ENCODE peak calls at places on chromosome 22, in six cellular contexts. Z, T, I, U, C and R are unnamed samples.

GRCh38 chr22:25485626-25486545 is 78.6 kb upstream of the GRK3 start:
- DNase-seq in Z (no peak), T (no peak), I (no peak), U (no peak), C (no peak), R (peak; percentile 64)

GRCh38 chr22:42662114-42663021 is 13.2 kb upstream of the CYB5R3 start:
- DNase-seq in Z (peak; percentile 90), T (peak; percentile 85), I (peak; percentile 94), U (peak; percentile 95), C (peak; percentile 55), R (peak; percentile 86)

GRCh38 chr22:40423882-40424640 is 53.7 kb downstream of the SGSM3 start:
- DNase-seq in Z (no peak), T (no peak), I (no peak), U (peak; percentile 62), C (no peak), R (no peak)

GRCh38 chr22:42229455-42230149 is 40.9 kb downstream of the TCF20 start:
- DNase-seq in Z (no peak), T (no peak), I (no peak), U (no peak), C (peak; percentile 6), R (no peak)

GRCh38 chr22:45210577-45211431 is 29.9 kb downstream of the KIAA0930 start:
- DNase-seq in Z (no peak), T (peak; percentile 18), I (no peak), U (peak; percentile 44), C (no peak), R (no peak)

GRCh38 chr22:17792854-17793434 is 18.7 kb upstream of the BID start:
- DNase-seq in Z (no peak), T (no peak), I (no peak), U (no peak), C (no peak), R (no peak)

GRCh38 chr22:45268167-45268957 is 16.4 kb upstream of the UPK3A start:
- DNase-seq in Z (peak; percentile 36), T (peak; percentile 56), I (peak; percentile 62), U (peak; percentile 87), C (peak; percentile 14), R (peak; percentile 75)

GRCh38 chr22:42180349-42180842 is 49.8 kb upstream of the CYP2D6 start:
- DNase-seq in Z (no peak), T (no peak), I (peak; percentile 68), U (no peak), C (no peak), R (no peak)

GRCh38 chr22:47067331-47067890 is 305.0 kb downstream of the TBC1D22A start:
- DNase-seq in Z (peak; percentile 14), T (no peak), I (peak; percentile 21), U (peak; percentile 62), C (no peak), R (no peak)

GRCh38 chr22:32204211-32204855 is 540 bp downstream of the RFPL2 start:
- DNase-seq in Z (no peak), T (no peak), I (no peak), U (no peak), C (no peak), R (no peak)

GRCh38 chr22:41308544-41308947 is 7.2 kb downstream of the ZC3H7B start:
- DNase-seq in Z (no peak), T (peak; percentile 92), I (peak; percentile 91), U (no peak), C (no peak), R (no peak)

GRCh38 chr22:29799217-29799680 is 32.1 kb downstream of the UQCR10 start:
- DNase-seq in Z (peak; percentile 95), T (peak; percentile 87), I (peak; percentile 82), U (peak; percentile 90), C (peak; percentile 88), R (peak; percentile 95)
- H3K4me3 ChIP-seq in Z (no peak overlapping the region), T (no peak overlapping the region), I (no peak overlapping the region), U (no peak overlapping the region), C (no peak overlapping the region), R (no peak overlapping the region)

DNA sequence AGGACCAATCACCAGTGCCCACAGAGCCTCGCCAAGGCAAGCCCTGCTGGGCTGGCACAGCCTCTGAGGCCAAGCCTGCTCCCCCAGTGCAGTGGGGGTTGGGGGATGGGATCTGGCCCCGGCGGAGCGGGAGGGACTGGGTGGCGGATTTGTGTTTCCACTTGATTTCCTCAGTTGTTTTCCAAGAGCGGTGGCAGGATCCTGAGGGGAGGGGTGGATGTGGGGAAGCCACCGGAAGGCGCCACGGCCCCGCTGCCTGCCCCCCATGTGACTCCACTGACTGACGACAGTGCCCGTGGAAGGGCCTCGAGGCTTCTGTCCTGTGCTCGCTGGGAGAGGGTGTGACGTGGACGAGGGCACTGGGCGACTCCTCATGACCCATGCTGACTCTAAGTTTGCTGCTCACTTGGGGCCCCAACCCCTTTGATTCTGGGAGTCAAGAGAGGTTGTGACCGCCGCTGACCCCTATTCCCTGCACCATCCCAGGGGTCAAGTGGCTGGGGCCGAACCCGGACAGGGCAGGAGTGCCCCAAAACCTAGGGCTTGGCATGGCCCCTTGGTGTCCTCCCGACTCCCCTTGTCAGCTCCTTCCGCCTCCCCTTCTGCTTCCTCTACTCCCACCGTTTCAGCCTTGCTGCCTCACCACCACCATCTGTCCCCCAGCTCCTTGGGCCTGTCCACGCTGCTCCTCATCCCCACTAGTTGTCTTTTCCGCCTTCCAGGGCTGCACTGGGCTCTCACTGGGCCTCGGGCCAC is 23.5 kb upstream of the PICK1 start:
- DNase-seq in Z (no peak), T (no peak), I (no peak), U (no peak), C (no peak), R (no peak)
- TF ChIP-seq POLR2A in Z (no peak), T (no peak), I (no peak), U (no peak), C (no peak), R (no peak)

GRCh38 chr22:30884211-30885000 is 84.2 kb downstream of the MORC2 start:
- DNase-seq in Z (no peak), T (peak; percentile 12), I (no peak), U (peak; percentile 57), C (no peak), R (no peak)
- H3K4me3 ChIP-seq in Z (no peak overlapping the region), T (no peak overlapping the region), I (no peak overlapping the region), U (no peak overlapping the region), C (no peak overlapping the region), R (no peak overlapping the region)

DNA sequence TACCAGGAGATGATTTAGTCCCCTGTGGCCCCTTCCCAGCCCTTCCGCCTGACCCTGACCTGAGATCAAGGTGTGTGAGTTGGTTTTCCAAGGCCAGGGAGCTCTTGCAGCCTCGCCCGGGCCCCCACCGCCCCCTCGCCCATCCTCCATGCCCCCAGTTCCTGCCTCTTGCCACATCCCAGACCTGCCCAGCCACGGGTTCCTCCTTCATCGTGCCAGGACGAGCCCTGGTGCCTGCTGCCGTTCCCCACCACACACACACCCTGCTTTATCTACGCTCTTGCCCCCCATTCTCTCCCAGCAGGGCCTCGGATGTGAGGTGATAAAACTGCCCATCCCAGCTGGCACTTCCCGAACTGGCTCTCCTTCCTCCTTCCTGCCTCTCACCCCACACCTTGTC is 1.4 kb upstream of the LIF start:
- DNase-seq in Z (no peak), T (no peak), I (no peak), U (no peak), C (no peak), R (no peak)
- TF ChIP-seq POLR2A in Z (no peak), T (no peak), I (no peak), U (no peak), C (no peak), R (no peak)

DNA sequence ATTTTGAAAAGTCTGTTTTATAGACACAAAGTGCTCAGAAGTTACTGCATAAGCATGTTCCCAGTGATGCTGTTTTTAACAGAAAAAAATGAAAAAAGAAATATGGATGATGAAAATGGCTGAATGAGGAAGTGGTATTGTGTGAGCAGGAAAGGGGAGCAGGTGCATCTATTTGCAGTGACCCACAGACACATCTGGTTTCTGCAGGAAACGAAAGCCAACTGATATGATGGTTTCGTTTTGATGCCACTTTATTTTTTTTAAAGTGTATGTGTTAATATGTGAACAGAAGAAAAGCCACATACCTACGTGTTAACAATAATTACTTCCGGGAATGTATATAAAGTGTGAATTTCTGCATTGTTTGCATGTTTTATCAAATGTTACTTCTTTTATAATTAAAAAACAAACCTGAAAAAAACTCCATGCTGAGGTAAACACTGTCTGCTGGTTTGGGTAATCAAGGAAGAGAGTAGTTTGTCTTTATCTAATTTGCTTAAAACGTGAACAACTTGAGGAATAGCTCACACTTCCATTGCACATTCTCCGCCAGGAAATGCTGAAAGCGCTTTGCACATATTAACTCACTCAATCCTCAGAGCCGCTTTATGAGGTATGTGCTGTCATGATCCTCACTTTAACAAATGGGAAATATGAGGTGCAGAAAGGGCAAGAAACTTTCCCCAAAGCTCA is 1335.9 kb downstream of the TBC1D22A start:
- DNase-seq in Z (no peak), T (no peak), I (peak; percentile 55), U (no peak), C (no peak), R (no peak)
- H3K4me3 ChIP-seq in Z (no peak overlapping the region), T (no peak overlapping the region), I (no peak overlapping the region), U (no peak overlapping the region), C (no peak overlapping the region), R (no peak overlapping the region)

GRCh38 chr22:37747715-37748100 is 50.9 kb downstream of the TRIOBP start:
- DNase-seq in Z (no peak), T (no peak), I (no peak), U (no peak), C (peak; percentile 14), R (no peak)
- TF ChIP-seq POLR2A in Z (no peak), T (no peak), I (no peak), U (no peak), C (no peak), R (no peak)

GRCh38 chr22:20397498-20397897 is 3.5 kb downstream of the ZNF74 start:
- DNase-seq in Z (no peak), T (no peak), I (no peak), U (no peak), C (no peak), R (no peak)

GRCh38 chr22:20396639-20397038 is 2.7 kb downstream of the ZNF74 start:
- DNase-seq in Z (no peak), T (no peak), I (no peak), U (no peak), C (no peak), R (no peak)

GRCh38 chr22:20393705-20394476 is at the start of gene ZNF74:
- DNase-seq in Z (peak; percentile 90), T (peak; percentile 90), I (peak; percentile 95), U (peak; percentile 95), C (peak; percentile 87), R (peak; percentile 90)

GRCh38 chr22:20395897-20396287 is 1.9 kb downstream of the ZNF74 start:
- DNase-seq in Z (no peak), T (no peak), I (no peak), U (no peak), C (no peak), R (peak; percentile 40)

GRCh38 chr22:20395181-20395896 is 1.4 kb downstream of the ZNF74 start:
- DNase-seq in Z (no peak), T (no peak), I (no peak), U (no peak), C (no peak), R (peak; percentile 34)
- H3K4me3 ChIP-seq in Z (peak overlapping the region; percentile 91), T (no peak overlapping the region), I (peak overlapping the region; percentile 81), U (no peak overlapping the region), C (no peak overlapping the region), R (no peak overlapping the region)

DNA sequence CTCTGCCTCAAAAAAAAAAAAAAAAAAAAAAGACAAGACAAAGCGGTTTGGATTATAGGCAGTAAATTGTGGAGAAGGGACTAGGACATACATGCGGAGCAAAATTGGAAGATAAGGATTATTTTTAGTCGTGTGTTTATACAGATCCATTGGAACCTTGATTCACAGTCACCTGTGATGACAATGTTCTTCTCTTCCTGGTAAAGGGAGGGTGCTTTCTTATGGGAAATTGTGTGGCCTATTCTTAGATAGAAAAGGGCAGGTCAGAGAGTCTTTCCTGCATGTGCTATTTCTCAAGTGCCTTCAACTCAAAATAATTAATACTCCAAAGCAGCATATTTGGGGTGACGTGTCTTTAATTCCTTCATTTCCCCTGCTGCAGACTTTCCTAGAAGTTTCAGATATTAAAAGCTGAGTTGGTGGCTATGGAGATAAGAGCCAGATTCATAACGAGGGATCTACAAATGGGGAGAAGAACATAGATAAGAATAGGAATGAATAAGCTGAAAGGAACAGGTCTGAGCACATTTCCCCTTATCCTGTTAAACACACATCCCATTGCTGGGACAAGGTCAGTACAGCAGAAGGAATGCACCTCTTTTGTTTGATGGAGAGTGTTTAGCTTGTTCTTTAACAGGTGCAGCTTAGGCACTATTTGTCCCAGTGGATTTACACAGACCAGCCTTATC is 22.5 kb downstream of the GSTT2B start:
- DNase-seq in Z (no peak), T (no peak), I (no peak), U (no peak), C (peak; percentile 84), R (no peak)
- TF ChIP-seq POLR2A in Z (no peak), T (no peak), I (no peak), U (no peak), C (no peak), R (no peak)